ENCODE peak calls at places on chromosomes 6 and 20, in eight cellular contexts. C is D341Med, S is T-helper 2 cell, I is nephron progenitor cell, R is GM04503, U is T-helper 22 cell, K is EH, E is fibroblast of mammary gland. N is an unnamed sample.

GRCh38 chr20:62641749-62642665 is at the start of gene SLCO4A1:
- DNase-seq in K (peak), S (peak), R (no peak), C (peak), I (peak), U (peak), E (peak), N (no peak)

GRCh38 chr20:59987135-59987534 is 28.9 kb downstream of the CDH26 start:
- DNase-seq in S (no peak), E (no peak), K (no peak), U (no peak), R (no peak), C (no peak), I (no peak), N (no peak)

GRCh38 chr6:17493286-17493685 is 99.9 kb downstream of the CAP2 start:
- DNase-seq in S (no peak), R (no peak), E (peak), K (peak), U (no peak), I (no peak), C (no peak), N (no peak)

GRCh38 chr20:39155996-39156395 is 193.9 kb downstream of the DHX35 start:
- DNase-seq in E (no peak), S (no peak), I (no peak), K (no peak), R (no peak), U (no peak), C (no peak), N (no peak)

GRCh38 chr6:74320076-74320475 is 624.1 kb downstream of the CD109 start:
- DNase-seq in I (no peak), R (no peak), S (no peak), U (no peak), C (no peak), K (no peak), E (no peak), N (no peak)

GRCh38 chr6:34150766-34151165 is 4.9 kb upstream of the GRM4 start:
- DNase-seq in R (no peak), C (peak), K (no peak), S (no peak), I (no peak), E (no peak), U (no peak), N (no peak)

GRCh38 chr6:78268591-78268990 is 598.8 kb upstream of the IRAK1BP1 start:
- DNase-seq in R (no peak), U (no peak), K (no peak), I (no peak), C (no peak), E (no peak), S (no peak), N (no peak)

GRCh38 chr6:37897819-37898534 is 78.5 kb downstream of the ZFAND3 start:
- DNase-seq in U (no peak), S (no peak), R (no peak), I (no peak), K (no peak), E (no peak), C (no peak), N (no peak)

GRCh38 chr20:21509597-21510331 is 4.1 kb downstream of the NKX2-2 start:
- DNase-seq in R (no peak), E (peak), U (no peak), S (no peak), I (no peak), C (peak), K (peak), N (peak)

GRCh38 chr6:33987531-33988021 is 158.3 kb downstream of the GRM4 start:
- DNase-seq in I (no peak), S (no peak), U (no peak), R (no peak), K (no peak), C (peak), E (no peak), N (no peak)

GRCh38 chr20:37846573-37846972 is 56.4 kb upstream of the VSTM2L start:
- DNase-seq in I (no peak), E (no peak), U (no peak), C (no peak), R (no peak), K (no peak), S (no peak), N (no peak)

GRCh38 chr6:168171673-168172352 is 92.8 kb upstream of the FRMD1 start:
- DNase-seq in U (no peak), C (no peak), R (no peak), E (no peak), I (no peak), S (no peak), K (no peak), N (no peak)

GRCh38 chr6:108676555-108676954 is 115.8 kb downstream of the FOXO3 start:
- DNase-seq in I (no peak), R (no peak), U (no peak), E (no peak), K (peak), S (no peak), C (no peak), N (no peak)

GRCh38 chr6:158041370-158041769 is 59.7 kb downstream of the SYNJ2 start:
- DNase-seq in E (no peak), R (no peak), S (no peak), I (no peak), K (peak), U (no peak), C (no peak), N (no peak)

GRCh38 chr6:108622601-108623335 is 62.1 kb downstream of the FOXO3 start:
- DNase-seq in E (peak), S (no peak), K (peak), U (no peak), I (no peak), C (no peak), R (peak), N (peak)

GRCh38 chr6:138514860-138515540 is 15.7 kb upstream of the NHSL1 start:
- DNase-seq in K (no peak), S (no peak), E (no peak), R (no peak), U (peak), I (no peak), C (no peak), N (no peak)

GRCh38 chr20:35443003-35443402 is 5.0 kb upstream of the GDF5 start:
- DNase-seq in I (no peak), E (peak), U (no peak), C (no peak), S (no peak), K (peak), R (peak), N (peak)

GRCh38 chr6:42241915-42242314 is 24.3 kb upstream of the MRPS10 start:
- DNase-seq in I (no peak), E (no peak), K (no peak), S (no peak), R (no peak), U (no peak), C (no peak), N (no peak)

GRCh38 chr6:3617192-3617631 is 134.3 kb downstream of the PXDC1 start:
- DNase-seq in S (no peak), K (no peak), C (peak), R (no peak), E (no peak), I (no peak), U (no peak), N (no peak)

GRCh38 chr6:17653198-17653881 is 53.2 kb downstream of the FAM8A1 start:
- DNase-seq in K (no peak), I (no peak), C (no peak), E (no peak), R (no peak), S (no peak), U (no peak), N (no peak)

GRCh38 chr6:113102761-113103160 is 754.4 kb upstream of the MARCKS start:
- DNase-seq in U (no peak), K (peak), S (no peak), R (no peak), I (no peak), C (no peak), E (peak), N (no peak)

N was measured in AG09309.